ENCODE peak calls at places on chromosomes 1 and 21, in four cellular contexts. A is A549, T is K562, K is HepG2. W is an unnamed sample.

GRCh38 chr1:2003564-2004131 is at the start of gene CFAP74:
- DNase-seq in A (no peak), T (peak; percentile 95), K (peak; percentile 34), W (peak; percentile 18)

GRCh38 chr1:151515265-151515664 is 4.1 kb downstream of the CGN start:
- DNase-seq in A (no peak), T (no peak), K (no peak), W (no peak)

GRCh38 chr1:77539510-77540142 is 142.8 kb downstream of the ZZZ3 start:
- DNase-seq in A (peak; percentile 86), T (no peak), K (no peak), W (peak; percentile 81)

GRCh38 chr1:93079685-93080141 is 630 bp downstream of the MTF2 start:
- DNase-seq in A (no peak), T (peak; percentile 62), K (no peak), W (no peak)

GRCh38 chr1:12464627-12465056 is 153.4 kb downstream of the DHRS3 start:
- DNase-seq in A (no peak), T (no peak), K (no peak), W (peak; percentile 97)

GRCh38 chr1:41138549-41138948 is 103.6 kb downstream of the SCMH1 start:
- DNase-seq in A (no peak), T (no peak), K (no peak), W (no peak)

GRCh38 chr1:153447498-153448170 is 12.8 kb downstream of the S100A7 start:
- DNase-seq in A (peak; percentile 12), T (no peak), K (no peak), W (peak; percentile 83)

GRCh38 chr1:10908266-10908665 is 104.2 kb upstream of the TARDBP start:
- DNase-seq in A (no peak), T (no peak), K (no peak), W (no peak)

GRCh38 chr1:164611754-164612642 is 53.0 kb downstream of the PBX1 start:
- DNase-seq in A (peak; percentile 73), T (no peak), K (peak; percentile 90), W (peak; percentile 86)

GRCh38 chr1:94698759-94699502 is 121.2 kb upstream of the SLC44A3 start:
- DNase-seq in A (peak; percentile 41), T (no peak), K (peak; percentile 78), W (peak; percentile 63)

GRCh38 chr1:184716158-184716557 is 38.5 kb downstream of the EDEM3 start:
- DNase-seq in A (no peak), T (no peak), K (no peak), W (peak; percentile 5)

GRCh38 chr21:41207401-41208388 is 39.7 kb downstream of the BACE2 start:
- DNase-seq in A (no peak), T (no peak), K (peak; percentile 3), W (peak; percentile 86)

GRCh38 chr1:244171241-244171985 is 120.3 kb downstream of the ZBTB18 start:
- DNase-seq in A (no peak), T (no peak), K (no peak), W (no peak)

GRCh38 chr1:191595170-191595569 is 563.1 kb upstream of the RGS18 start:
- DNase-seq in A (no peak), T (no peak), K (no peak), W (no peak)

GRCh38 chr1:179996099-179996498 is 41.5 kb downstream of the CEP350 start:
- DNase-seq in A (no peak), T (no peak), K (no peak), W (no peak)

GRCh38 chr1:234707641-234708040 is 97.7 kb upstream of the IRF2BP2 start:
- DNase-seq in A (no peak), T (no peak), K (no peak), W (peak; percentile 67)

GRCh38 chr1:91092503-91092902 is 70.7 kb upstream of the ZNF644 start:
- DNase-seq in A (no peak), T (no peak), K (peak; percentile 63), W (no peak)

GRCh38 chr1:9655127-9655723 is 3.7 kb downstream of the PIK3CD start:
- DNase-seq in A (no peak), T (no peak), K (no peak), W (no peak)

GRCh38 chr21:45302082-45303061 is 14.7 kb upstream of the POFUT2 start:
- DNase-seq in A (no peak), T (no peak), K (no peak), W (no peak)

GRCh38 chr1:53395671-53396215 is 63.5 kb upstream of the DMRTB1 start:
- DNase-seq in A (no peak), T (no peak), K (no peak), W (no peak)

GRCh38 chr1:66916320-66916719 is 8.3 kb downstream of the DNAI4 start:
- DNase-seq in A (no peak), T (peak; percentile 22), K (peak; percentile 35), W (no peak)

GRCh38 chr1:147600119-147601111 is 59.1 kb downstream of the BCL9 start:
- DNase-seq in A (peak; percentile 14), T (peak; percentile 20), K (peak; percentile 25), W (peak; percentile 70)

GRCh38 chr1:29983366-29983765 is 740.0 kb downstream of the MATN1 start:
- DNase-seq in A (no peak), T (no peak), K (no peak), W (no peak)

GRCh38 chr1:220787069-220787614 is 429 bp downstream of the MTARC1 start:
- DNase-seq in A (peak; percentile 16), T (no peak), K (peak; percentile 57), W (no peak)

GRCh38 chr1:27597511-27598216 is 6.3 kb downstream of the AHDC1 start:
- DNase-seq in A (no peak), T (no peak), K (no peak), W (peak; percentile 41)

GRCh38 chr1:55673416-55673815 is 458.3 kb upstream of the USP24 start:
- DNase-seq in A (no peak), T (no peak), K (no peak), W (no peak)

GRCh38 chr1:246687002-246687401 is 37.2 kb upstream of the SCCPDH start:
- DNase-seq in A (no peak), T (no peak), K (no peak), W (no peak)

GRCh38 chr1:11291049-11291448 is 18.1 kb downstream of the UBIAD1 start:
- DNase-seq in A (no peak), T (no peak), K (no peak), W (no peak)

GRCh38 chr21:46092811-46093667 is 4.9 kb upstream of the COL6A2 start:
- DNase-seq in A (no peak), T (no peak), K (no peak), W (no peak)

GRCh38 chr1:54887665-54888071 is 673 bp upstream of the DHCR24 start:
- DNase-seq in A (no peak), T (no peak), K (no peak), W (no peak)

GRCh38 chr1:210483821-210484220 is 155.1 kb downstream of the HHAT start:
- DNase-seq in A (no peak), T (no peak), K (no peak), W (no peak)

GRCh38 chr1:33852711-33853110 is 11.2 kb upstream of the HMGB4 start:
- DNase-seq in A (no peak), T (no peak), K (no peak), W (no peak)

GRCh38 chr1:233042834-233043233 is 92.4 kb downstream of the NTPCR start:
- DNase-seq in A (no peak), T (no peak), K (no peak), W (no peak)

GRCh38 chr1:233033366-233033765 is 83.0 kb downstream of the NTPCR start:
- DNase-seq in A (no peak), T (no peak), K (no peak), W (peak; percentile 57)

GRCh38 chr1:233034845-233035244 is 84.4 kb downstream of the NTPCR start:
- DNase-seq in A (no peak), T (no peak), K (no peak), W (no peak)

GRCh38 chr1:233040494-233040893 is 90.1 kb downstream of the NTPCR start:
- DNase-seq in A (no peak), T (no peak), K (no peak), W (no peak)

GRCh38 chr1:233038581-233038980 is 88.2 kb downstream of the NTPCR start:
- DNase-seq in A (no peak), T (no peak), K (no peak), W (no peak)
- TF ChIP-seq MAZ in A (no peak), T (no peak), K (no peak), W (no peak)

DNA sequence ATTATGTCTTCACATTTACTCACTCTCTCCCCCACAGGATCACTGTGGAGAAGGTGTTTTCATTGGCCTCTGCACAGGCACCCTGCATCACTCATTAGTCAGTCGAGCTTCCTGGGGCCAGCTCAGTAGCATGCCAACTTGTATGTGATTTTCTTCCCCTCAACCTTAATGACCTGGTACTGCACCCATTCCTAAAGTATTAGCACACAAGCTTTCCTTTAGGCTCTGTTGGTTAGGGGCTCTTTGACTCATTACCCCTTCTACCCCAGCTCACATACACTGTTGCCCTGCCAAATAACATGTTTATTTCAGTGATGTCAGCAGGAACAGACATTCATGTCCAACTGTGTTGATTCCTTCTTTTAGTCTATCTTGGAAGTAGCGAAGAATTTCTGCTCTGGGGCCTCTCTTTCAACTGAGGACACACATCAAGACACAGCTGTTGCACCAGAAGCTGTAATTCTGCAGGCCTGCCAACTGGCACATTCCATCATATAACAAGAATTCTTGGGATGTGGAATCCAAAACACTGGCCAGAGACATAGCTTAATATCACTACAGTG is 603.5 kb upstream of the ADAMTS5 start:
- DNase-seq in A (no peak), T (no peak), K (no peak), W (peak; percentile 94)
- TF ChIP-seq MAZ in A (no peak), T (no peak), K (no peak), W (no peak)

GRCh38 chr1:245656189-245656717 is 501.5 kb downstream of the KIF26B start:
- DNase-seq in A (no peak), T (peak; percentile 4), K (no peak), W (no peak)

GRCh38 chr1:245654460-245655050 is 499.8 kb downstream of the KIF26B start:
- DNase-seq in A (no peak), T (no peak), K (no peak), W (no peak)

GRCh38 chr1:245650441-245650840 is 495.7 kb downstream of the KIF26B start:
- DNase-seq in A (no peak), T (no peak), K (no peak), W (no peak)

GRCh38 chr1:245648749-245649517 is 494.1 kb downstream of the KIF26B start:
- DNase-seq in A (no peak), T (no peak), K (no peak), W (no peak)

GRCh38 chr1:245652660-245653427 is 498.1 kb downstream of the KIF26B start:
- DNase-seq in A (no peak), T (no peak), K (no peak), W (no peak)
- TF ChIP-seq MAZ in A (no peak), T (no peak), K (no peak), W (no peak)

DNA sequence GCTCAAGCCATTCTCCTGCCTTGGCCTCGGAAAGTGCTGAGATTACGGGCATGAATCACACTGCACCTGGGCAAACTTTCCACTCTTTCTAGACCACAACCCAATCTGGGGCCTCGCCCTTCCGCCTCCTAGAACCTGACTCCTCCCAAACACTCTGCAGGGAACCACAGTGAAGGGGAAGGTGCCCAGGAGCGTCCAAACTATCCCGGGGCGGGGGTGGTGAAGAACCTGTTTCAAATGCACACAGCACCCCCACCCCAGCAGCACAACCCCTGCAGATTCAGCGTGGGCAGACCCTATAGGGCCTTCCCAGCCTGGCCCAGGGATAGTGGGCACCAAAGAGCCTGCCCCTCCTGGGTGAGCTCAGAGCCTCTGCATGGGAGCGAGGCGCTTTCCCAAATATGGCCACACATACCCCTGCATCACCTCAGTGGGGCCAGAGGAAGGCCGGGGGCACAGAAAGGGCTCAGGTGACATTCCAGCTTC is 86.9 kb downstream of the STUM start:
- DNase-seq in A (no peak), T (no peak), K (no peak), W (no peak)
- TF ChIP-seq MAZ in A (no peak), T (no peak), K (no peak), W (no peak)

GRCh38 chr1:3320246-3321152 is 134.0 kb upstream of the ARHGEF16 start:
- DNase-seq in A (no peak), T (no peak), K (peak; percentile 99), W (peak; percentile 25)
- TF ChIP-seq MAZ in A (no peak), T (no peak), K (peak; percentile 68), W (no peak)

GRCh38 chr1:168567568-168567967 is 8.8 kb upstream of the XCL1 start:
- DNase-seq in A (no peak), T (no peak), K (no peak), W (no peak)
- TF ChIP-seq MAZ in A (no peak), T (no peak), K (no peak), W (no peak)